ENCODE peak calls at places on chromosomes 16 and 17, in six cellular contexts. U, H, B, A, L and W are unnamed samples.

GRCh38 chr16:73878616-73879015 is 418.0 kb upstream of the PSMD7 start:
- DNase-seq in U (no peak), H (no peak), B (peak), A (no peak), L (no peak), W (no peak)

GRCh38 chr16:81265658-81266451 is 27.4 kb downstream of the BCO1 start:
- DNase-seq in U (no peak), H (no peak), B (no peak), A (peak), L (peak), W (no peak)

GRCh38 chr16:777826-778225 is 10.4 kb downstream of the RPUSD1 start:
- DNase-seq in U (no peak), H (no peak), B (no peak), A (no peak), L (no peak), W (no peak)

GRCh38 chr17:42409467-42410351 is 13.3 kb downstream of the CAVIN1 start:
- DNase-seq in U (no peak), H (no peak), B (peak), A (peak), L (peak), W (no peak)

GRCh38 chr17:14670861-14671260 is 370.0 kb downstream of the HS3ST3B1 start:
- DNase-seq in U (no peak), H (no peak), B (no peak), A (no peak), L (no peak), W (no peak)

GRCh38 chr17:74241434-74241833 is 28.1 kb downstream of the TTYH2 start:
- DNase-seq in U (no peak), H (no peak), B (no peak), A (peak), L (peak), W (no peak)

GRCh38 chr16:3175157-3176153 is 12.5 kb upstream of the OR1F1 start:
- DNase-seq in U (no peak), H (no peak), B (no peak), A (no peak), L (no peak), W (no peak)

GRCh38 chr17:49819651-49820050 is 28.2 kb downstream of the TAC4 start:
- DNase-seq in U (no peak), H (no peak), B (no peak), A (no peak), L (no peak), W (no peak)

GRCh38 chr17:61313515-61314326 is 85.9 kb upstream of the TBX2 start:
- DNase-seq in U (no peak), H (no peak), B (no peak), A (no peak), L (peak), W (no peak)

GRCh38 chr17:75783069-75783783 is 1.4 kb upstream of the UNK start:
- DNase-seq in U (no peak), H (no peak), B (no peak), A (no peak), L (no peak), W (no peak)

GRCh38 chr17:5200360-5200759 is 8.7 kb upstream of the ZNF594 start:
- DNase-seq in U (no peak), H (no peak), B (no peak), A (no peak), L (no peak), W (no peak)

GRCh38 chr17:59842901-59843652 is 49.7 kb downstream of the TUBD1 start:
- DNase-seq in U (no peak), H (no peak), B (peak), A (peak), L (no peak), W (no peak)

GRCh38 chr16:50293994-50294855 is 27.9 kb downstream of the ADCY7 start:
- DNase-seq in U (no peak), H (no peak), B (no peak), A (no peak), L (peak), W (no peak)

GRCh38 chr17:1532836-1533602 is 16.6 kb upstream of the INPP5K start:
- DNase-seq in U (no peak), H (no peak), B (no peak), A (no peak), L (peak), W (peak)

GRCh38 chr16:87474017-87474416 is 18.8 kb downstream of the ZCCHC14 start:
- DNase-seq in U (no peak), H (no peak), B (no peak), A (no peak), L (no peak), W (no peak)

GRCh38 chr17:77884967-77885641 is 73.4 kb upstream of the TNRC6C start:
- DNase-seq in U (no peak), H (no peak), B (no peak), A (no peak), L (no peak), W (no peak)

GRCh38 chr17:80868022-80868609 is 123.5 kb upstream of the CHMP6 start:
- DNase-seq in U (no peak), H (no peak), B (no peak), A (no peak), L (no peak), W (no peak)

GRCh38 chr16:152141-153128 is at the start of gene HBZ:
- DNase-seq in U (no peak), H (no peak), B (no peak), A (no peak), L (no peak), W (no peak)

GRCh38 chr17:8964801-8965393 is 610 bp downstream of the PIK3R5 start:
- DNase-seq in U (no peak), H (no peak), B (no peak), A (peak), L (peak), W (no peak)

GRCh38 chr16:56311208-56312027 is 113.9 kb downstream of the AMFR start:
- DNase-seq in U (no peak), H (no peak), B (no peak), A (no peak), L (no peak), W (no peak)

GRCh38 chr16:60731329-60731728 is 1304.9 kb downstream of the CDH8 start:
- DNase-seq in U (no peak), H (no peak), B (no peak), A (no peak), L (no peak), W (no peak)

GRCh38 chr16:60729052-60729451 is 1307.2 kb downstream of the CDH8 start:
- DNase-seq in U (no peak), H (no peak), B (no peak), A (no peak), L (no peak), W (no peak)

GRCh38 chr16:60727856-60728255 is 1308.4 kb downstream of the CDH8 start:
- DNase-seq in U (no peak), H (no peak), B (no peak), A (no peak), L (no peak), W (no peak)
- TF ChIP-seq CTCF in U (no peak), H (no peak), B (no peak), A (no peak), L (no peak), W (no peak)

GRCh38 chr16:55294947-55295346 is 29.1 kb upstream of the IRX6 start:
- DNase-seq in U (no peak), H (no peak), B (no peak), A (no peak), L (peak), W (no peak)
- H3K27ac ChIP-seq in U (no peak), H (no peak), B (no peak), A (no peak), L (no peak), W (no peak)

GRCh38 chr17:44844390-44844830 is 3.3 kb upstream of the HIGD1B start:
- DNase-seq in U (no peak), H (no peak), B (no peak), A (no peak), L (peak), W (no peak)
- TF ChIP-seq CTCF in U (no peak), H (no peak), B (no peak), A (no peak), L (no peak), W (no peak)

GRCh38 chr17:72406501-72406900 is 285.7 kb downstream of the SOX9 start:
- DNase-seq in U (no peak), H (no peak), B (no peak), A (no peak), L (no peak), W (no peak)

GRCh38 chr17:72407336-72408121 is 286.7 kb downstream of the SOX9 start:
- DNase-seq in U (peak), H (no peak), B (peak), A (peak), L (peak), W (no peak)

GRCh38 chr17:72409405-72410002 is 288.7 kb downstream of the SOX9 start:
- DNase-seq in U (no peak), H (no peak), B (no peak), A (no peak), L (no peak), W (no peak)

GRCh38 chr17:72408122-72408382 is 287.2 kb downstream of the SOX9 start:
- DNase-seq in U (no peak), H (no peak), B (no peak), A (no peak), L (no peak), W (no peak)

GRCh38 chr17:72408641-72409040 is 287.8 kb downstream of the SOX9 start:
- DNase-seq in U (no peak), H (no peak), B (no peak), A (no peak), L (no peak), W (no peak)
- H3K27ac ChIP-seq in U (peak), H (no peak), B (peak), A (no peak), L (no peak), W (no peak)

GRCh38 chr17:57201481-57201880 is 54.8 kb upstream of the MSI2 start:
- DNase-seq in U (no peak), H (no peak), B (no peak), A (no peak), L (no peak), W (no peak)
- TF ChIP-seq CTCF in U (no peak), H (no peak), B (no peak), A (no peak), L (no peak), W (no peak)

GRCh38 chr16:66581246-66581952 is 2.1 kb downstream of the CMTM2 start:
- DNase-seq in U (no peak), H (no peak), B (no peak), A (no peak), L (no peak), W (no peak)
- H3K27ac ChIP-seq in U (no peak), H (no peak), B (no peak), A (no peak), L (no peak), W (no peak)

GRCh38 chr16:89334988-89335802 is 117.7 kb downstream of the ZNF778 start:
- DNase-seq in U (no peak), H (no peak), B (no peak), A (no peak), L (no peak), W (no peak)
- TF ChIP-seq CTCF in U (no peak), H (no peak), B (no peak), A (no peak), L (no peak), W (no peak)

GRCh38 chr16:27349276-27349675 is 35.5 kb downstream of the IL4R start:
- DNase-seq in U (no peak), H (no peak), B (no peak), A (no peak), L (no peak), W (no peak)

GRCh38 chr16:27350006-27350405 is 36.2 kb downstream of the IL4R start:
- DNase-seq in U (no peak), H (no peak), B (no peak), A (no peak), L (no peak), W (no peak)

GRCh38 chr16:27345201-27345600 is 31.4 kb downstream of the IL4R start:
- DNase-seq in U (no peak), H (no peak), B (no peak), A (no peak), L (no peak), W (no peak)

GRCh38 chr16:27346818-27347217 is 33.0 kb downstream of the IL4R start:
- DNase-seq in U (no peak), H (no peak), B (no peak), A (no peak), L (no peak), W (no peak)

GRCh38 chr16:27347930-27348685 is 34.3 kb downstream of the IL4R start:
- DNase-seq in U (no peak), H (no peak), B (no peak), A (no peak), L (no peak), W (no peak)
- H3K27ac ChIP-seq in U (no peak), H (no peak), B (peak), A (peak), L (no peak), W (peak)

GRCh38 chr16:47581114-47581513 is 120.0 kb downstream of the PHKB start:
- DNase-seq in U (no peak), H (no peak), B (no peak), A (no peak), L (no peak), W (no peak)
- TF ChIP-seq CTCF in U (no peak), H (no peak), B (no peak), A (no peak), L (no peak), W (no peak)